ENCODE peak calls at places on chromosomes 7 and 10, in ten cellular contexts. D, B, R, M, C, I, F, X, O and P are unnamed samples.

GRCh38 chr10:11192304-11193018 is 174.8 kb downstream of the CELF2 start:
- DNase-seq in R (no peak), X (no peak), B (no peak), D (no peak), M (no peak), O (peak; percentile 37), C (no peak), F (no peak), I (no peak), P (no peak)

GRCh38 chr10:48606530-48607355 is 1.9 kb upstream of the ARHGAP22 start:
- DNase-seq in R (no peak), C (peak; percentile 19), M (peak; percentile 79), D (peak; percentile 83), I (peak; percentile 89), X (no peak), B (peak; percentile 91), O (no peak), F (peak; percentile 99), P (no peak)

GRCh38 chr7:117825132-117825531 is 48.1 kb downstream of the CTTNBP2 start:
- DNase-seq in I (peak; percentile 58), B (peak; percentile 63), D (peak; percentile 70), C (no peak), R (no peak), X (no peak), M (no peak), F (peak; percentile 61), O (no peak), P (no peak)

GRCh38 chr7:4240813-4241612 is 441.1 kb upstream of the FOXK1 start:
- DNase-seq in D (no peak), F (no peak), R (no peak), B (no peak), X (no peak), O (no peak), M (no peak), I (no peak), C (no peak), P (no peak)

GRCh38 chr7:47488969-47489342 is 93.0 kb downstream of the TNS3 start:
- DNase-seq in M (no peak), I (no peak), B (no peak), O (peak; percentile 72), X (no peak), C (no peak), F (no peak), R (no peak), D (no peak), P (no peak)

GRCh38 chr10:82377608-82378007 is 502.6 kb downstream of the NRG3 start:
- DNase-seq in O (peak; percentile 27), F (no peak), R (no peak), B (no peak), X (no peak), D (peak; percentile 49), I (no peak), M (no peak), C (no peak), P (no peak)

GRCh38 chr10:13993169-13993568 is 337.6 kb downstream of the FRMD4A start:
- DNase-seq in B (no peak), M (no peak), I (no peak), D (peak; percentile 64), C (no peak), R (no peak), X (no peak), O (no peak), F (peak; percentile 47), P (no peak)

GRCh38 chr7:140841316-140841715 is 83.4 kb downstream of the BRAF start:
- DNase-seq in B (no peak), M (no peak), D (peak; percentile 4), X (no peak), I (no peak), O (no peak), R (no peak), F (no peak), C (no peak), P (no peak)

GRCh38 chr7:37694208-37695080 is 10.9 kb downstream of the GPR141 start:
- DNase-seq in F (no peak), R (no peak), D (no peak), B (no peak), X (no peak), C (no peak), O (peak; percentile 7), I (no peak), M (no peak), P (no peak)

GRCh38 chr10:93193886-93194285 is 120.2 kb downstream of the CYP26A1 start:
- DNase-seq in B (no peak), I (no peak), M (no peak), R (no peak), O (no peak), C (no peak), D (peak; percentile 33), X (no peak), F (no peak), P (no peak)

GRCh38 chr7:67251986-67252558 is 255.4 kb downstream of the TYW1 start:
- DNase-seq in I (no peak), X (no peak), R (no peak), C (no peak), D (no peak), B (no peak), F (peak; percentile 22), M (no peak), O (no peak), P (no peak)

GRCh38 chr7:33845991-33846509 is 59.3 kb upstream of the BMPER start:
- DNase-seq in M (no peak), B (no peak), F (peak; percentile 90), I (peak; percentile 44), C (no peak), X (no peak), O (no peak), R (no peak), D (no peak), P (no peak)

GRCh38 chr10:89213191-89213808 is 6.2 kb upstream of the CH25H start:
- DNase-seq in F (peak; percentile 47), I (no peak), M (no peak), C (no peak), R (no peak), X (no peak), O (peak; percentile 54), D (peak; percentile 77), B (no peak), P (no peak)

GRCh38 chr7:101678713-101679112 is 49.6 kb upstream of the MYL10 start:
- DNase-seq in X (no peak), R (no peak), B (no peak), M (no peak), O (peak; percentile 36), I (peak; percentile 96), C (no peak), F (peak; percentile 95), D (peak; percentile 24), P (no peak)

GRCh38 chr7:129829677-129830631 is 122.8 kb downstream of the UBE2H start:
- DNase-seq in B (no peak), X (peak; percentile 33), I (peak; percentile 93), F (peak; percentile 85), R (peak; percentile 21), C (peak; percentile 60), O (peak; percentile 53), M (peak; percentile 77), D (peak; percentile 92), P (peak; percentile 87)

GRCh38 chr10:23363788-23364135 is 19.2 kb upstream of the C10orf67 start:
- DNase-seq in M (no peak), D (no peak), O (no peak), F (no peak), C (no peak), I (no peak), B (no peak), R (no peak), X (no peak), P (no peak)

GRCh38 chr7:104005197-104005596 is 15.7 kb upstream of the RELN start:
- DNase-seq in M (no peak), F (peak; percentile 79), O (no peak), I (peak; percentile 95), B (peak; percentile 47), D (peak; percentile 28), C (no peak), X (no peak), R (no peak), P (no peak)

GRCh38 chr10:34808336-34808735 is 6.8 kb downstream of the PARD3 start:
- DNase-seq in R (no peak), B (no peak), X (no peak), O (no peak), C (no peak), D (no peak), I (no peak), F (no peak), M (no peak), P (no peak)